ENCODE peak calls at places on chromosomes 7 and 10, in four cellular contexts. One of them, this sample, is unnamed.

GRCh38 chr7:148060724-148061123 is 529.8 kb upstream of the C7orf33 start:
- DNase-seq in IMR-90: no peak
- DNase-seq in H9: no peak
- DNase-seq in mesendoderm: no peak
- DNase-seq in this sample: no peak

GRCh38 chr7:149495785-149496641 is 1.6 kb downstream of the ZNF746 start:
- DNase-seq in IMR-90: peak; percentile 85
- DNase-seq in H9: no peak
- DNase-seq in mesendoderm: no peak
- DNase-seq in this sample: no peak

GRCh38 chr10:125200396-125200795 is 40.0 kb upstream of the CTBP2 start:
- DNase-seq in IMR-90: no peak
- DNase-seq in H9: no peak
- DNase-seq in mesendoderm: no peak
- DNase-seq in this sample: no peak

GRCh38 chr7:47759056-47759706 is 177.3 kb upstream of the TNS3 start:
- DNase-seq in IMR-90: no peak
- DNase-seq in H9: no peak
- DNase-seq in mesendoderm: no peak
- DNase-seq in this sample: no peak

GRCh38 chr7:129866251-129866650 is 86.5 kb downstream of the UBE2H start:
- DNase-seq in IMR-90: no peak
- DNase-seq in H9: no peak
- DNase-seq in mesendoderm: no peak
- DNase-seq in this sample: no peak

GRCh38 chr7:1704326-1705241 is 34.5 kb downstream of the ELFN1 start:
- DNase-seq in IMR-90: no peak
- DNase-seq in H9: peak; percentile 36
- DNase-seq in mesendoderm: no peak
- DNase-seq in this sample: no peak

GRCh38 chr7:1097120-1097504 is 9.2 kb downstream of the GPER1 start:
- DNase-seq in IMR-90: no peak
- DNase-seq in H9: no peak
- DNase-seq in mesendoderm: no peak
- DNase-seq in this sample: no peak

GRCh38 chr10:16242446-16242845 is 194.4 kb upstream of the PTER start:
- DNase-seq in IMR-90: no peak
- DNase-seq in H9: no peak
- DNase-seq in mesendoderm: no peak
- DNase-seq in this sample: no peak

GRCh38 chr10:96244354-96244753 is 27.0 kb downstream of the BLNK start:
- DNase-seq in IMR-90: no peak
- DNase-seq in H9: no peak
- DNase-seq in mesendoderm: no peak
- DNase-seq in this sample: no peak

GRCh38 chr7:44158873-44159631 is 17.9 kb upstream of the MYL7 start:
- DNase-seq in IMR-90: no peak
- DNase-seq in H9: no peak
- DNase-seq in mesendoderm: no peak
- DNase-seq in this sample: no peak

GRCh38 chr7:10707519-10707918 is 266.2 kb upstream of the PHF14 start:
- DNase-seq in IMR-90: no peak
- DNase-seq in H9: no peak
- DNase-seq in mesendoderm: no peak
- DNase-seq in this sample: no peak

GRCh38 chr7:106814887-106815286 is 50.2 kb upstream of the PIK3CG start:
- DNase-seq in IMR-90: no peak
- DNase-seq in H9: no peak
- DNase-seq in mesendoderm: no peak
- DNase-seq in this sample: no peak

GRCh38 chr7:95871078-95871848 is 98.9 kb downstream of the DYNC1I1 start:
- DNase-seq in IMR-90: peak; percentile 45
- DNase-seq in H9: peak; percentile 45
- DNase-seq in mesendoderm: peak; percentile 73
- DNase-seq in this sample: no peak

GRCh38 chr10:27192284-27192683 is 37.1 kb downstream of the MASTL start:
- DNase-seq in IMR-90: peak; percentile 95
- DNase-seq in H9: no peak
- DNase-seq in mesendoderm: no peak
- DNase-seq in this sample: no peak

GRCh38 chr10:46265981-46266505 is 20.8 kb upstream of the ANTXRL start:
- DNase-seq in IMR-90: no peak
- DNase-seq in H9: peak; percentile 19
- DNase-seq in mesendoderm: no peak
- DNase-seq in this sample: no peak
- H3K56ac ChIP-seq in IMR-90: no peak overlapping the region
- H3K56ac ChIP-seq in H9: no peak overlapping the region
- H3K56ac ChIP-seq in mesendoderm: no peak overlapping the region
- H3K56ac ChIP-seq in this sample: no peak overlapping the region

GRCh38 chr10:129912161-129912917 is 51.7 kb downstream of the EBF3 start:
- DNase-seq in IMR-90: peak; percentile 22
- DNase-seq in H9: no peak
- DNase-seq in mesendoderm: peak; percentile 74
- DNase-seq in this sample: no peak
- H3K56ac ChIP-seq in IMR-90: no peak overlapping the region
- H3K56ac ChIP-seq in H9: no peak overlapping the region
- H3K56ac ChIP-seq in mesendoderm: no peak overlapping the region
- H3K56ac ChIP-seq in this sample: no peak overlapping the region

DNA sequence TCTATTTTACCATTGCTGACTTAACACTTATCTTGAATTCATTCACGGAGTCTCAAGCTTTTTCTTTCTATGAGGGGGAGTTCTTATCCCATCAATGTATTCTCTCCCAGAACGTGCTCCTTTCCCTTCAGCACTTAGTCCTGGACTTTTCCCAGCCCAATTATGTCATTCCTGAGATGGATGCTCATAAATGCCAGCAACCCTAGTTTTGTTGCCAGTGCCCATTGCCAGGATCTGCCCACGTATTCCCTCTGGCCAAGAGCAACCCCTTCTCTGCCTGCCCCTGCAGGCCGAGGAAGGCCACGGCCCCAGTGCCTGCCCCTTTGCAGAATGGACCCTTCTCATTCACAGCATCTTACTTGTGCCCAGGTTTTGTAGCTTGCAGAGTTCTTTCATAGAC is 67.4 kb upstream of the PPP1R3C start:
- DNase-seq in IMR-90: no peak
- DNase-seq in H9: no peak
- DNase-seq in mesendoderm: no peak
- DNase-seq in this sample: no peak
- H3K56ac ChIP-seq in IMR-90: no peak overlapping the region
- H3K56ac ChIP-seq in H9: no peak overlapping the region
- H3K56ac ChIP-seq in mesendoderm: no peak overlapping the region
- H3K56ac ChIP-seq in this sample: no peak overlapping the region

GRCh38 chr10:69657417-69657816 is 27.4 kb downstream of the FAM241B start:
- DNase-seq in IMR-90: peak; percentile 6
- DNase-seq in H9: no peak
- DNase-seq in mesendoderm: peak; percentile 38
- DNase-seq in this sample: no peak

GRCh38 chr10:69656719-69657269 is 26.7 kb downstream of the FAM241B start:
- DNase-seq in IMR-90: no peak
- DNase-seq in H9: no peak
- DNase-seq in mesendoderm: peak; percentile 85
- DNase-seq in this sample: no peak

GRCh38 chr10:69654376-69654775 is 24.3 kb downstream of the FAM241B start:
- DNase-seq in IMR-90: no peak
- DNase-seq in H9: no peak
- DNase-seq in mesendoderm: no peak
- DNase-seq in this sample: no peak

GRCh38 chr10:69655124-69655867 is 25.2 kb downstream of the FAM241B start:
- DNase-seq in IMR-90: no peak
- DNase-seq in H9: no peak
- DNase-seq in mesendoderm: no peak
- DNase-seq in this sample: no peak

DNA sequence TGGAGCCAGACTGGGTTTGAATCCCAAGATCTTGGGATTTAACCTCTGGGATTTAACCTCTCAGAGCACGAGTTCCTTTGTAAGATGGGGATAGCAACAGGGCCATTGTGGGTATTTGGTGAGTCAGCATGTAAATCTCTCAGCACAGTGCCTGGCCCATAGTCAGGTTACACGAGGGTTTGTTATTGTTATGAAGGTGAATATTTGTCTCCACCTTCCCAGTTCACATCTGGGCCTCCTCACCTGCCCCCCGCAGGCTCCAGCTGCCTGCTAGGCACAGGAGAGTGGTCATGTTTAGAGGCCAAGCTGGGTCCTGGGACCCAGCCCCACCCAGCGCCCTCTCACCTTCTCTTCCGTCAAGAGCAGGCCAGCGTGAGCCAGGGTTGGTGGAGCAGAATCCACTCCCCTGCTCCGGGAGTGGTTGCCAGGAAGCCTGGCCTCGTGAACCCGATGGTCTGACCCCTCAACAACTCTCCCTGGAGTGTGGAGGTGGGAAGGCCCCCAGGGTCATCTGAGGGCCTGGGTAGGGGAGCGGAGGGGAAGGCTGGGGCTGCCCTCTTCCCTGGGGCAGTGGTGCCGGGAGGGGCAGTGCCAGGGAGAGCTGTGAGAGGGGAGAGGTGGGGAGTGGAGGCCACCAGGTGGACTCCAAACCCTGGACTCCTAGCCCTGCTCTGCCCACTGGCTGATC is 26.0 kb downstream of the FAM241B start:
- DNase-seq in IMR-90: no peak
- DNase-seq in H9: peak; percentile 55
- DNase-seq in mesendoderm: peak; percentile 51
- DNase-seq in this sample: no peak
- H3K56ac ChIP-seq in IMR-90: no peak overlapping the region
- H3K56ac ChIP-seq in H9: no peak overlapping the region
- H3K56ac ChIP-seq in mesendoderm: peak overlapping the region; percentile 22
- H3K56ac ChIP-seq in this sample: no peak overlapping the region

GRCh38 chr7:157863906-157864810 is 527.4 kb downstream of the DNAJB6 start:
- DNase-seq in IMR-90: no peak
- DNase-seq in H9: no peak
- DNase-seq in mesendoderm: no peak
- DNase-seq in this sample: no peak
- H3K56ac ChIP-seq in IMR-90: no peak overlapping the region
- H3K56ac ChIP-seq in H9: no peak overlapping the region
- H3K56ac ChIP-seq in mesendoderm: no peak overlapping the region
- H3K56ac ChIP-seq in this sample: no peak overlapping the region

This sample was measured in H1.